ENCODE peak calls at places on chromosomes 5 and 9, in five cellular contexts. One of them, this sample, is unnamed.

GRCh38 chr5:78803386-78803785 is 154.8 kb upstream of the LHFPL2 start:
- DNase-seq in HFFc6: no peak
- DNase-seq in astrocyte: peak
- DNase-seq in endothelial cell: no peak
- DNase-seq in CD8-positive, alpha-beta T cell: no peak
- DNase-seq in this sample: no peak

GRCh38 chr5:5615569-5615968 is 193.1 kb downstream of the ICE1 start:
- DNase-seq in astrocyte: no peak
- DNase-seq in CD8-positive, alpha-beta T cell: no peak
- DNase-seq in endothelial cell: no peak
- DNase-seq in HFFc6: no peak
- DNase-seq in this sample: no peak

GRCh38 chr5:2352101-2352861 is 399.2 kb downstream of the IRX2 start:
- DNase-seq in astrocyte: no peak
- DNase-seq in endothelial cell: no peak
- DNase-seq in CD8-positive, alpha-beta T cell: no peak
- DNase-seq in HFFc6: no peak
- DNase-seq in this sample: no peak

GRCh38 chr9:76294301-76294700 is 99.9 kb downstream of the RFK start:
- DNase-seq in endothelial cell: no peak
- DNase-seq in CD8-positive, alpha-beta T cell: no peak
- DNase-seq in astrocyte: no peak
- DNase-seq in HFFc6: no peak
- DNase-seq in this sample: no peak

GRCh38 chr9:91191443-91192378 is 170.0 kb downstream of the AUH start:
- DNase-seq in CD8-positive, alpha-beta T cell: no peak
- DNase-seq in endothelial cell: no peak
- DNase-seq in astrocyte: no peak
- DNase-seq in HFFc6: no peak
- DNase-seq in this sample: no peak

GRCh38 chr5:142325677-142326479 is 1.1 kb upstream of the SPRY4 start:
- DNase-seq in CD8-positive, alpha-beta T cell: no peak
- DNase-seq in HFFc6: peak
- DNase-seq in endothelial cell: peak
- DNase-seq in astrocyte: peak
- DNase-seq in this sample: peak

GRCh38 chr5:132226516-132227234 is 978 bp downstream of the P4HA2 start:
- DNase-seq in CD8-positive, alpha-beta T cell: no peak
- DNase-seq in endothelial cell: no peak
- DNase-seq in astrocyte: peak
- DNase-seq in HFFc6: no peak
- DNase-seq in this sample: no peak

GRCh38 chr5:179129607-179130071 is 69.5 kb downstream of the ZNF354C start:
- DNase-seq in HFFc6: no peak
- DNase-seq in CD8-positive, alpha-beta T cell: no peak
- DNase-seq in astrocyte: no peak
- DNase-seq in endothelial cell: no peak
- DNase-seq in this sample: no peak

GRCh38 chr9:36969216-36969771 is 64.8 kb downstream of the PAX5 start:
- DNase-seq in HFFc6: no peak
- DNase-seq in endothelial cell: no peak
- DNase-seq in astrocyte: no peak
- DNase-seq in CD8-positive, alpha-beta T cell: no peak
- DNase-seq in this sample: no peak
- TF ChIP-seq CTCF in HFFc6: peak
- TF ChIP-seq CTCF in endothelial cell: no peak
- TF ChIP-seq CTCF in astrocyte: no peak
- TF ChIP-seq CTCF in CD8-positive, alpha-beta T cell: no peak
- TF ChIP-seq CTCF in this sample: peak

DNA sequence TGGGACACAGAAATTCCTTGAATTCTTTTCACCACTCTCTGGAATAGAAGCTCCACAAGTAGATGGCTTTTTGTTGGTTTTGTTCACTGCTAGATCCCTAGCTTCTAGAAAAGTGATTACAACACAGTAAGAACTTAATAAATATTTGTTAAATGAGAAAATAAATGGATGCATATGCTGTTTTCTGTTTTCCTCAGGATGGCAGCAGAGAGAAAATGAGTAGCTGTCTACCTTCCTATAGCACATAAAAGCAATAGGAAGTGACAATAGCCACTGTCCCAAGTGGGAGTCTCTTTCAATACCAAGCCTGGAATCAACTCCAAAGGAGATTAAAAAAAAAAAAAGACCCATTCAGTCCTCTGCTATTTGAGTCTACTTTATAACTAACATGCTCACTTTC is 100.6 kb upstream of the NREP start:
- DNase-seq in HFFc6: peak
- DNase-seq in astrocyte: no peak
- DNase-seq in CD8-positive, alpha-beta T cell: no peak
- DNase-seq in endothelial cell: no peak
- DNase-seq in this sample: no peak
- TF ChIP-seq CTCF in HFFc6: peak
- TF ChIP-seq CTCF in astrocyte: no peak
- TF ChIP-seq CTCF in CD8-positive, alpha-beta T cell: no peak
- TF ChIP-seq CTCF in endothelial cell: no peak
- TF ChIP-seq CTCF in this sample: no peak

GRCh38 chr5:91225848-91226686 is 157.1 kb downstream of the ARRDC3 start:
- DNase-seq in CD8-positive, alpha-beta T cell: peak
- DNase-seq in astrocyte: no peak
- DNase-seq in endothelial cell: peak
- DNase-seq in HFFc6: no peak
- DNase-seq in this sample: peak
- TF ChIP-seq CTCF in CD8-positive, alpha-beta T cell: peak
- TF ChIP-seq CTCF in astrocyte: peak
- TF ChIP-seq CTCF in endothelial cell: no peak
- TF ChIP-seq CTCF in HFFc6: peak
- TF ChIP-seq CTCF in this sample: peak

GRCh38 chr5:140239939-140240700 is 62.8 kb downstream of the PFDN1 start:
- DNase-seq in CD8-positive, alpha-beta T cell: peak
- DNase-seq in endothelial cell: peak
- DNase-seq in astrocyte: peak
- DNase-seq in HFFc6: peak
- DNase-seq in this sample: peak

GRCh38 chr5:140240987-140241706 is 61.8 kb downstream of the PFDN1 start:
- DNase-seq in HFFc6: peak
- DNase-seq in endothelial cell: peak
- DNase-seq in astrocyte: peak
- DNase-seq in CD8-positive, alpha-beta T cell: no peak
- DNase-seq in this sample: no peak

GRCh38 chr5:140243855-140244254 is 59.0 kb downstream of the PFDN1 start:
- DNase-seq in astrocyte: no peak
- DNase-seq in CD8-positive, alpha-beta T cell: no peak
- DNase-seq in endothelial cell: no peak
- DNase-seq in HFFc6: no peak
- DNase-seq in this sample: no peak

GRCh38 chr5:140242890-140243585 is 59.9 kb downstream of the PFDN1 start:
- DNase-seq in astrocyte: no peak
- DNase-seq in HFFc6: no peak
- DNase-seq in endothelial cell: no peak
- DNase-seq in CD8-positive, alpha-beta T cell: no peak
- DNase-seq in this sample: no peak

DNA sequence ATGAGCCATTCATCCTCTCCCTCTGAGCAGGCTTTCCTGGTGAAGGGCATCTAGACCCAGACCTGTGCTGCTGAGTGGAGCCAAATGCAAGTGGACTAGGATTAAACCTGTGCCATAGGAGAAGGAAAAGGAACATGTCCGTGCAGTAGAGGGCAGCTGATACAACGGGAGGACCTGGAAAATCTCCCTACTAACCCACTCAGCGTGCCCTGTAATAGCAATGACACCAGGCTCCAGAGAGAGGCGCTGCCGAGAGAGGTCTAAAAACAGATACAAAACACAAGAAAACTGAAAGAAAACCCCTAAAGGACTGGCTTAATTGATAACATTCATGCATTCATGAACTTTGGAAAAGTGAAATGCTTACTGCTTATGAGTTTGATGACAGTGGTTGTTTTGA is 60.8 kb downstream of the PFDN1 start:
- DNase-seq in endothelial cell: no peak
- DNase-seq in CD8-positive, alpha-beta T cell: no peak
- DNase-seq in astrocyte: no peak
- DNase-seq in HFFc6: no peak
- DNase-seq in this sample: no peak
- TF ChIP-seq CTCF in endothelial cell: no peak
- TF ChIP-seq CTCF in CD8-positive, alpha-beta T cell: no peak
- TF ChIP-seq CTCF in astrocyte: peak
- TF ChIP-seq CTCF in HFFc6: no peak
- TF ChIP-seq CTCF in this sample: peak

DNA sequence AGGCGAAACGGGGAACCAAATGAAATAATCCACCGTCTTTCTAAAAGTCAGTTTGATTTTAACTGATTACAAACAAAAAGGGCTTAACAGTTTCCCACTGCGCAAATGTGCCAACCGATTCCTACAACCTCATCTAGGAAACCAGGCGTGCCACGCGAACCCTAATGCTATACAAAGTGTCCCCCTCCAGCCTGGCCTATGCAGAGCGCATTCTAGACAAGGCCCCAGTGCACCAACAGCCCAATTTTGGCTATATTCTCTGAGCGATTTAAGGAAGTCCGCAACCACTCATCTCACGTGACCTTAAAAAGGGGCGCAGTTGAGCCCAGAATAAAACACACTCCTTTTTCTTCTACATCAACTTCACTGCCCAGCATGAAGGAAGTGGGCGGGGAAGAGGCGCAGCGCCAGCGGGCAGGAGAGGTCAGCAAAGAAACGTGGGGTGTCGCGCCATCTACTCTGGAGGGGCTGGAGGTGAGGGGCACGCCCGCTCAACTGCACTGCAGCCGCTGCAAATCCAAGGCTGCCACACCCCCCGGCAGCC is 779 bp downstream of the FAM13B start:
- DNase-seq in endothelial cell: no peak
- DNase-seq in CD8-positive, alpha-beta T cell: no peak
- DNase-seq in HFFc6: peak
- DNase-seq in astrocyte: peak
- DNase-seq in this sample: no peak
- TF ChIP-seq CTCF in endothelial cell: no peak
- TF ChIP-seq CTCF in CD8-positive, alpha-beta T cell: no peak
- TF ChIP-seq CTCF in HFFc6: peak
- TF ChIP-seq CTCF in astrocyte: no peak
- TF ChIP-seq CTCF in this sample: no peak

DNA sequence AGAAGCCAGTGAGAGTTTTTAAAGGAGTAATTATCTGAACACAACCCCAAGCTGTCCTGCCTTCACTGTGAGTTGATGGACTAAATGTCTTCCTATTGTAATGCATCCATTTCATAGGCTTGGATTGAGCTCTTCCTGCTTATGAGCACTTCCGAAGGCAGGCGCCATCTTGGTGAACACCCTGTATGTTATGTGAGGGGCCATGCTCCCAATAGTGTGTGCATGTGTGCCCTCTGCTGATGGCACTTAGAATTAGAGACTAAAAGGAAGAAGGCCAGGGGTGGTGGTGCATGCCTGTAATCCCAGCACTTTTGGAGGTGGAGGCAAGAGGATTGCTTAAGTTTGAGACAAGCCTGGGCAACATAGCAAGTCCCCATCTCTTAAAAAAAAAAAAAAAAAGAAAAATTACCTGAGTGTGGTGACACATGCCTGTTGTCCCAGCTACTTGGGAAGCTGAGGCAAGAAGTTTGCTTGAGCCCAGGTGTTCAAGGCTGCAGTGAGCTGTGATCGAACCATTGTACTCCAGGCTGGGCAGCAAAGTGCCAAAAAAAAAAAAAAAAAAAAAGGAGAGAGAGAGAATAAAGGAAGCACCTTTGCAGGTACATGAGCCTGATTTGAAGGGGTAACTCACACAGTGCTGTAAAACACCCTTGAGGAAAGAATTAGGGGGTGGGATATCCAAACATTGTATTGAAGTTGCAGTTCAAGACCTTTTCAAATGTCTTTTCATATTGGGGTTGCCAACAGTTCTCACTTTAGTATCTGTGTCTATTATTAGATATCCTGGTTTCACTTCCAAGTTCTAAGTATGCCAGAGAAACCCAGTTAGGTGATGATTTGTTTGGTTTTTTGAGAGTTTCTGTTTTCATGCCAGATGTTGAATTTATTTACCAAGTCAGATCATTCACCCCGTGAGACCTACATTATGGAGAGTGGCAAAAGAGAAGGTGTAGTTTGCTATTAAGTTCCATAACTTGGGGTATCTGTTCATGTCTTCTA is 64.8 kb downstream of the C9orf152 start:
- DNase-seq in endothelial cell: no peak
- DNase-seq in astrocyte: no peak
- DNase-seq in CD8-positive, alpha-beta T cell: no peak
- DNase-seq in HFFc6: no peak
- DNase-seq in this sample: no peak
- TF ChIP-seq CTCF in endothelial cell: no peak
- TF ChIP-seq CTCF in astrocyte: no peak
- TF ChIP-seq CTCF in CD8-positive, alpha-beta T cell: no peak
- TF ChIP-seq CTCF in HFFc6: peak
- TF ChIP-seq CTCF in this sample: peak

This sample was measured in progenitor cell of endocrine pancreas.